ENCODE peak calls at places on chromosome 7, in five cellular contexts. Q is PC-9, G is GM12878, O is upper lobe of left lung, D is hepatocyte. V is an unnamed sample.

GRCh38 chr7:129560831-129561230 is 50.7 kb upstream of the NRF1 start:
- DNase-seq in Q (no peak), G (no peak), O (no peak), D (no peak), V (no peak)

GRCh38 chr7:12199363-12199762 is 11.7 kb upstream of the TMEM106B start:
- DNase-seq in Q (no peak), G (no peak), O (no peak), D (peak; percentile 41), V (no peak)

GRCh38 chr7:135853499-135853898 is 104.9 kb upstream of the FAM180A start:
- DNase-seq in Q (no peak), G (no peak), O (no peak), D (peak; percentile 16), V (no peak)

GRCh38 chr7:90701771-90702170 is 105.7 kb downstream of the CDK14 start:
- DNase-seq in Q (no peak), G (no peak), O (no peak), D (no peak), V (no peak)

GRCh38 chr7:151276651-151277590 is 28.4 kb upstream of the SMARCD3 start:
- DNase-seq in Q (peak; percentile 43), G (no peak), O (peak; percentile 61), D (peak; percentile 80), V (peak; percentile 77)

GRCh38 chr7:123131140-123131539 is 68.6 kb downstream of the SLC13A1 start:
- DNase-seq in Q (no peak), G (no peak), O (no peak), D (no peak), V (no peak)

GRCh38 chr7:94276797-94277196 is 117.9 kb upstream of the COL1A2 start:
- DNase-seq in Q (peak; percentile 12), G (no peak), O (no peak), D (no peak), V (no peak)

GRCh38 chr7:51472873-51473272 is 156.3 kb upstream of the COBL start:
- DNase-seq in Q (no peak), G (no peak), O (no peak), D (no peak), V (no peak)

GRCh38 chr7:14305233-14305866 is 315.9 kb upstream of the ETV1 start:
- DNase-seq in Q (no peak), G (no peak), O (no peak), D (no peak), V (no peak)
- TF ChIP-seq CTCF in Q (peak; percentile 18), G (no peak), O (no peak), D (no peak), V (no peak)

DNA sequence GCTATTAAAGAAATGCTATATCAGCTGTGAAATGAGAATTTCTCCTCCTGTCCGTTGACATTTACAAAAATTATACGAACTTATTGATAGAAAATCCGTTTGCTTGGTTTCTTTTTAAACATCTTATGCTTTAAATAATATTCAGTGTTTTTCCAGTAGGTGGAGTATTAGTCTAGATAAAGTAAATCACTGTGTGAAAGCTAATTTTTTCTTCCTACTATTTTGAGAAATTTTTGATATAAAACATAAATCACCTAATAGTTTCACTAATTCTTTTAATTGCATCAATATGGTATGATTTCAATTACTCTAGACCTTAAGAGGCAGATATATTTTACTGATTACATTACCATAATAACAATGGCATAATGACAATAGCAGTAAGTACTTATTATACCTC is 335.2 kb upstream of the C7orf33 start:
- DNase-seq in Q (no peak), G (no peak), O (no peak), D (no peak), V (no peak)
- TF ChIP-seq CTCF in Q (peak; percentile 41), G (no peak), O (no peak), D (peak; percentile 40), V (no peak)

DNA sequence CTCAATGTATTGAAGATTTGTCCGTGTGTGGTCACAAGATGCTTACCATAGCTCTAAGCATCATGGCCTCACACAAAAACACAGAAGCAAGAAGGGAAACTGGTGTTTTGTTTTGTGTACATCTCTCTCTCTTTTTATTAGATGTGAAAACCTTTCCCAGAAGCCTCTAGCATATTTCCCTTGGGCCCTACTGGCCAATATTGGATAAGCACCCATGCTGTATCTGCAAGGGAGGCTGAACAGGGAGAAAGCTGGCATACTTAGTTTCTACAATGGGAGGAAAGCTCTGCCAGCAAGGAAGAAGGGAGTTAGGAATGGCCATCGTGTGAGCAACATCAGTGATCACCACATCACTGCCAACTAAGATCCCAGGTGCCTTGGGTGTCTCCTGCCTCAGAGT is 9.6 kb upstream of the NAMPT start:
- DNase-seq in Q (no peak), G (no peak), O (no peak), D (no peak), V (no peak)
- TF ChIP-seq CTCF in Q (peak; percentile 25), G (no peak), O (no peak), D (no peak), V (no peak)

GRCh38 chr7:31729195-31729804 is 42.3 kb downstream of the PPP1R17 start:
- DNase-seq in Q (no peak), G (no peak), O (no peak), D (no peak), V (no peak)
- TF ChIP-seq CTCF in Q (no peak), G (no peak), O (no peak), D (no peak), V (no peak)

GRCh38 chr7:66735154-66735553 is 5.4 kb upstream of the RABGEF1 start:
- DNase-seq in Q (no peak), G (no peak), O (no peak), D (no peak), V (no peak)

GRCh38 chr7:66734006-66734405 is 6.5 kb upstream of the RABGEF1 start:
- DNase-seq in Q (no peak), G (no peak), O (no peak), D (no peak), V (no peak)

GRCh38 chr7:66729274-66729673 is 11.3 kb upstream of the RABGEF1 start:
- DNase-seq in Q (no peak), G (no peak), O (no peak), D (no peak), V (no peak)

GRCh38 chr7:66731986-66732385 is 8.5 kb upstream of the RABGEF1 start:
- DNase-seq in Q (no peak), G (no peak), O (no peak), D (no peak), V (no peak)

DNA sequence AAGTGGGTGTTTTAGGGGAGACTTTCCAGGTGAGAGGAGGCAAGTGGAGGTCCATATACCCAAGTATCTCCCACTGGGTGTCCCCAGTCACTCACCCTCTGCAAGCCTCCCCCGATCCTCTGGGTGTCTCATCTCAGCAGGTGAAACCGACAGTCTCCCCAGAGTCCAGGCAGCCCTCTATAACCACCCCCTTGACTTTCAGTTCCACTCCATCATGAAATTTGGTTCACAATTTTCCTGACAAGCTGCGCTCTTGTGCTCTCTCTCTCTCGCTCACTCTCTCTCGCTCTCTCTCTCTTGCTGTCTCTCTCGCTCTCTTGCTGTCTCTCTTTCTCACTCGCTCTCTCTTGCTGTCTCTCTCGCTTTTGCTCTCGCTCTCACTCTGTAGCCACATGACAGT is 8.1 kb upstream of the RABGEF1 start:
- DNase-seq in Q (no peak), G (no peak), O (no peak), D (no peak), V (peak; percentile 58)
- TF ChIP-seq CTCF in Q (no peak), G (peak; percentile 17), O (no peak), D (no peak), V (peak; percentile 25)

DNA sequence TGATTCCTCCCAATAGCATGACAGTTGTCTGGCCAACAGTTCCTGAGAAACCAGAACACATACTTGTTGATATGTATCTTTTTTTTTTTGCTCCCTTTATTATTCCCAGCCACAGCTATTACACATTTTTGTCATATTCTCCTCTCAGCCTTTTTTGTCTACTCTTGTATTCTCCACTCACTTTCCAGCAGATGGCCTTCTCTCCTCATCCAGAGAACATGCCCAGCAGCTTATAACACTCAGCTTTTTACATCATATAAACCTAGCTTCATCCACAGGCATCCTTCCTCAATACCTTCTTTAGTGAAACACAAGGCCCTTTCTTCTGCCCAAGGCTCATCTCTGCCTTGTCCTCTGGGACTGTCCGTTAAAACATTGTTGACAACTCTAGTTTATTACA is 101.7 kb downstream of the ORC5 start:
- DNase-seq in Q (no peak), G (no peak), O (no peak), D (no peak), V (no peak)
- TF ChIP-seq CTCF in Q (no peak), G (no peak), O (no peak), D (peak; percentile 14), V (no peak)

GRCh38 chr7:100719523-100720319 is 547 bp upstream of the EPO start:
- DNase-seq in Q (peak; percentile 50), G (no peak), O (no peak), D (no peak), V (no peak)
- TF ChIP-seq CTCF in Q (peak; percentile 50), G (no peak), O (no peak), D (peak; percentile 24), V (no peak)

DNA sequence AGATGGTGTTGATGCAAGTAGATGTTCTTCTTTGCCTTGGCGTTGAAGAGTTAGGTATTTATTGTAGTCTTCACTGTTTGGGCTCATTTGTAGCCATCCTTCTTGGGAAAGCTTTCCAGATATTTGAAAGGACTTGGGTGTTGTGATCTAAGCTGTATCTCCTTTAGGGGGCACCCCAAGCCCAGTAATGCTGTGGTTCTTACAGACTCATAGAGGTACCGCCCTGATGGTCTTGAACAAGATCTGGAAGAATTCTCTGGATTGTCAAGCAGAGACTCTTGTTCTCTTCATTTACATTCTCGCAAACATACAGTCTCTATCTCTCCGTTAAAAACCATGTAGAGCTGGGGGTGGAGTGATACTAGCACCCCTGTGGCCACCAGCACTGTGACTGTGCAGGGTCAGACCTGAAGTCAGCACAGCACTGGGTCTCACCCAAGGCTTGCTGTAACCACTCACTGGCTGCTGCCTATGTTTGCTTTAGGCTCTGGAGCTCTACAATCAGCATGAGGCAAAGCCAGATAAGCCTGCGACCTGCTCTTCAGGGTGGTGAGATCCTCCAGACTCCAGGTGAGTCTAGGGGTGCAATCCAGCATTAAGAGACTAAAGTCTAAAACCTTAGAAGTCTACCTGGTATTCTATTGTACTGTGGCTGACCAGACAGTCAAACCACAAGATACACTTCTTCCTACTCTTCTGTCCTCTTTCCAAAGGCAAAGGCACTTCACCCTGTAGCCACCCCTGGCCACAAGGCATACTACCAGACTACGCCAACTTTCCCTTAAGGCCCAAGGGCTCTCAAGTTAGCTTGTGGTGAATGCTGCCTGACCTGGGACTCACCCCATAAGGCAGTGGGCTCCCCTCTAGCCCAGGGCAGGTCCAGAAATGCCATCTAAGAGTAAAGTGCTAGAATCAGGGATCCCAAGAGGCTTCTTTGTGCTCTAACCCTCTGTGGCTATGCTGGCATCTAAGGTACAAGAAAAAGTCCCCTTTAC is 209.7 kb upstream of the TMEM196 start:
- DNase-seq in Q (no peak), G (peak; percentile 38), O (no peak), D (peak; percentile 59), V (no peak)
- TF ChIP-seq CTCF in Q (peak; percentile 53), G (peak; percentile 46), O (no peak), D (peak; percentile 48), V (peak; percentile 56)

GRCh38 chr7:108067844-108068243 is 62.3 kb downstream of the LAMB4 start:
- DNase-seq in Q (no peak), G (no peak), O (no peak), D (no peak), V (no peak)

GRCh38 chr7:108059526-108059925 is 56.6 kb upstream of the LAMB1 start:
- DNase-seq in Q (no peak), G (no peak), O (no peak), D (no peak), V (no peak)

GRCh38 chr7:108062250-108063014 is 59.5 kb upstream of the LAMB1 start:
- DNase-seq in Q (no peak), G (no peak), O (no peak), D (no peak), V (no peak)

GRCh38 chr7:108066486-108066885 is 63.5 kb upstream of the LAMB1 start:
- DNase-seq in Q (peak; percentile 8), G (no peak), O (no peak), D (no peak), V (no peak)

GRCh38 chr7:108063520-108063933 is 60.6 kb upstream of the LAMB1 start:
- DNase-seq in Q (no peak), G (peak; percentile 23), O (no peak), D (peak; percentile 33), V (peak; percentile 17)
- TF ChIP-seq CTCF in Q (no peak), G (peak; percentile 8), O (no peak), D (no peak), V (no peak)

V was measured in GM10248.